ENCODE peak calls at places on chromosomes 11 and 22, in nine cellular contexts. A is hepatic stellate cell; Z is hypothalamus; E is astrocyte; N is heart right ventricle; Y is GM04503; X is activated CD8-positive, alpha-beta memory T cell treated with anti-CD3 and anti-CD28 coated beads for 24 hours; W is endodermal cell; P is activated naive CD4-positive, alpha-beta T cell treated with Interleukin-2 at 50 U/mL for 16 hours. R is an unnamed sample.

GRCh38 chr22:39690901-39691620 is 120.5 kb downstream of the CACNA1I start:
- DNase-seq in A (no peak), Z (no peak), P (peak), N (no peak), E (no peak), Y (no peak), X (peak), W (no peak), R (no peak)

GRCh38 chr11:62602141-62603071 is 741 bp upstream of the MTA2 start:
- DNase-seq in P (no peak), W (peak), E (no peak), A (peak), Y (no peak), X (no peak), Z (no peak), N (peak), R (peak)

GRCh38 chr11:33691051-33691864 is 9.4 kb downstream of the C11orf91 start:
- DNase-seq in P (no peak), E (no peak), N (no peak), Y (no peak), X (no peak), W (no peak), A (no peak), Z (no peak), R (no peak)

GRCh38 chr11:13942908-13943505 is 19.5 kb upstream of the SPON1 start:
- DNase-seq in W (no peak), Z (no peak), N (no peak), Y (no peak), P (no peak), X (no peak), E (peak), A (no peak), R (no peak)

GRCh38 chr11:371051-371450 is 1.8 kb downstream of the B4GALNT4 start:
- DNase-seq in P (no peak), A (no peak), W (no peak), Y (no peak), Z (no peak), X (no peak), N (no peak), E (no peak), R (no peak)

GRCh38 chr22:19002684-19003038 is 66.6 kb upstream of the PRODH start:
- DNase-seq in A (no peak), Y (no peak), N (no peak), Z (no peak), X (no peak), W (no peak), P (no peak), E (no peak), R (no peak)

GRCh38 chr22:24170189-24170588 is 11.1 kb upstream of the SUSD2 start:
- DNase-seq in Y (no peak), X (no peak), N (no peak), Z (no peak), A (no peak), P (no peak), E (no peak), W (no peak), R (no peak)

GRCh38 chr22:38233427-38233826 is 31.6 kb downstream of the MAFF start:
- DNase-seq in W (no peak), P (no peak), Y (no peak), A (no peak), N (no peak), E (no peak), Z (no peak), X (no peak), R (no peak)

GRCh38 chr22:20738394-20739089 is 35.4 kb upstream of the SERPIND1 start:
- DNase-seq in A (no peak), X (no peak), W (no peak), Z (no peak), Y (no peak), E (no peak), P (no peak), N (no peak), R (no peak)